ENCODE peak calls at places on chromosomes 3 and 15, in eight cellular contexts. I, Q, Y, N, K, D, S and X are unnamed samples.

GRCh38 chr3:51679777-51680176 is 8.7 kb downstream of the TEX264 start:
- DNase-seq in N (no peak), I (no peak), K (no peak), S (no peak), Y (no peak), D (no peak), Q (no peak), X (no peak)

GRCh38 chr3:9036327-9037112 is 73.2 kb upstream of the RAD18 start:
- DNase-seq in S (peak; percentile 11), K (no peak), Y (peak; percentile 11), N (peak; percentile 45), D (no peak), I (no peak), Q (no peak), X (no peak)

GRCh38 chr3:58143417-58144055 is 67.2 kb downstream of the DNASE1L3 start:
- DNase-seq in Q (no peak), I (no peak), Y (no peak), S (no peak), D (no peak), N (no peak), K (no peak), X (no peak)

GRCh38 chr15:32706704-32707103 is 11.1 kb upstream of the GREM1 start:
- DNase-seq in N (no peak), Y (peak; percentile 85), D (no peak), Q (no peak), I (no peak), K (no peak), S (no peak), X (peak; percentile 53)

GRCh38 chr3:55588120-55588765 is 101.1 kb upstream of the WNT5A start:
- DNase-seq in N (no peak), Q (no peak), S (no peak), Y (no peak), D (no peak), I (no peak), K (no peak), X (no peak)

GRCh38 chr15:60563066-60563465 is 84.1 kb upstream of the ICE2 start:
- DNase-seq in Y (no peak), Q (no peak), D (no peak), S (no peak), N (no peak), K (peak; percentile 13), I (no peak), X (no peak)

GRCh38 chr3:146250449-146251382 is at the start of gene PLSCR4:
- DNase-seq in I (peak; percentile 78), Y (peak; percentile 81), K (peak; percentile 70), D (peak; percentile 47), S (peak; percentile 59), Q (no peak), N (peak; percentile 60), X (peak; percentile 39)

GRCh38 chr3:50617096-50617791 is at the start of gene MAPKAPK3:
- DNase-seq in N (peak; percentile 57), Y (no peak), Q (no peak), S (peak; percentile 48), I (no peak), D (no peak), K (peak; percentile 51), X (no peak)

GRCh38 chr3:51934139-51934850 is 7.4 kb downstream of the RRP9 start:
- DNase-seq in K (no peak), Q (no peak), S (no peak), N (peak; percentile 17), Y (no peak), D (no peak), I (no peak), X (no peak)

GRCh38 chr3:21704796-21705195 is 46.2 kb downstream of the ZNF385D start:
- DNase-seq in K (no peak), I (no peak), Q (no peak), Y (peak; percentile 37), D (no peak), S (no peak), N (no peak), X (no peak)

GRCh38 chr3:110608566-110608965 is 463.1 kb upstream of the NECTIN3 start:
- DNase-seq in Y (peak; percentile 67), D (no peak), N (no peak), Q (no peak), K (no peak), S (no peak), I (no peak), X (no peak)

GRCh38 chr3:143835312-143835711 is 13.0 kb downstream of the SLC9A9 start:
- DNase-seq in Q (no peak), Y (no peak), K (no peak), N (no peak), S (no peak), I (no peak), D (no peak), X (no peak)

GRCh38 chr3:86814918-86815655 is 175.9 kb downstream of the VGLL3 start:
- DNase-seq in K (no peak), D (peak; percentile 36), Q (no peak), N (no peak), I (no peak), S (no peak), Y (peak; percentile 73), X (no peak)

GRCh38 chr3:108462899-108463298 is 47.5 kb downstream of the MYH15 start:
- DNase-seq in Q (no peak), D (no peak), S (no peak), K (no peak), Y (peak; percentile 60), I (no peak), N (no peak), X (no peak)

GRCh38 chr3:79085166-79085565 is 682.6 kb downstream of the ROBO1 start:
- DNase-seq in N (no peak), Q (no peak), D (no peak), Y (peak; percentile 42), I (no peak), K (no peak), S (no peak), X (no peak)

GRCh38 chr3:188125076-188125475 is 28.9 kb upstream of the LPP start:
- DNase-seq in S (no peak), K (no peak), I (no peak), D (no peak), Q (no peak), Y (no peak), N (no peak), X (no peak)

GRCh38 chr15:52759969-52760368 is 30.2 kb downstream of the ONECUT1 start:
- DNase-seq in Y (no peak), I (no peak), N (no peak), S (no peak), D (no peak), K (no peak), Q (no peak), X (no peak)

GRCh38 chr3:16673530-16673929 is 68.3 kb upstream of the DAZL start:
- DNase-seq in N (no peak), K (no peak), D (no peak), Y (no peak), Q (no peak), S (no peak), I (no peak), X (no peak)

GRCh38 chr15:77650285-77650684 is 17.6 kb upstream of the LINGO1 start:
- DNase-seq in D (peak; percentile 84), S (peak; percentile 67), Q (no peak), Y (no peak), N (no peak), I (no peak), K (no peak), X (peak; percentile 42)

DNA sequence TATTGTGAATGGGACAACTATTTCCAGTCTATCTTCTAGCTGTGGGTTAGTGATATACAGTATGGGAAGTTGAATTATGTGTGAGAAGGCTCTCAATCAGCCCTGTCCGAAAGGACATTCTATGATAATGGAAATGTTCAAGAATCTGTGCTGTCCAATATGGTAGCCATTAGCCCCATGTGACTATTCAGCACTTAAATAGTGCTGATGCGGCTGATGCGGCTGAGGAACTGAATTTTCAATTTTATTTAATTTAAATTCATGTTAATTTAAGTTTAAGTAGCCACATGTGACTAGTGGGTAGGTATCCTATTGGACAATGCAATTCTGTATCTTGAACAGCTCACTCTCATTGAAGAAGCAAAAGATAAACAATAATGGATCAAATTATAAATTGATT is 98.5 kb downstream of the MYLK start:
- DNase-seq in S (no peak), I (no peak), D (no peak), Y (no peak), K (no peak), N (no peak), Q (no peak), X (no peak)
- H3K4me1 ChIP-seq in S (peaks cover 4% of the 10 kb centered on the region), I (peaks cover 15% of the 10 kb centered on the region), D (no peaks in the 10 kb centered on the region), Y (peaks cover 32% of the 10 kb centered on the region), K (no peaks in the 10 kb centered on the region), N (no peaks in the 10 kb centered on the region), Q (no peaks in the 10 kb centered on the region), X (peaks cover 58% of the 10 kb centered on the region)

GRCh38 chr3:126753191-126754160 is 49.4 kb downstream of the CHCHD6 start:
- DNase-seq in N (no peak), Q (no peak), Y (peak; percentile 85), D (no peak), I (no peak), K (no peak), S (no peak), X (peak; percentile 76)
- TF ChIP-seq CTCF in N (no peak), Q (no peak), Y (no peak), D (no peak), I (no peak), K (no peak), S (no peak), X (no peak)

GRCh38 chr3:105564546-105565288 is 198.0 kb downstream of the ALCAM start:
- DNase-seq in D (no peak), Q (no peak), Y (no peak), N (no peak), K (no peak), S (no peak), I (peak; percentile 60), X (no peak)
- H3K27me3 ChIP-seq in D (no peaks in the 10 kb centered on the region), Q (no peaks in the 10 kb centered on the region), Y (no peaks in the 10 kb centered on the region), N (no peaks in the 10 kb centered on the region), K (no peaks in the 10 kb centered on the region), S (no peaks in the 10 kb centered on the region), I (no peaks in the 10 kb centered on the region), X (no peaks in the 10 kb centered on the region)

GRCh38 chr15:63156708-63157065 is 590 bp downstream of the RPS27L start:
- DNase-seq in S (peak; percentile 45), D (no peak), Q (no peak), K (no peak), I (peak; percentile 57), N (no peak), Y (peak; percentile 43), X (no peak)

GRCh38 chr15:63156086-63156707 is 1.1 kb downstream of the RPS27L start:
- DNase-seq in Y (peak; percentile 18), D (no peak), S (no peak), K (no peak), I (no peak), N (no peak), Q (no peak), X (no peak)

GRCh38 chr15:63157066-63157890 is at the start of gene RPS27L:
- DNase-seq in D (peak; percentile 95), I (peak; percentile 94), K (peak; percentile 85), N (peak; percentile 92), S (peak; percentile 94), Q (peak; percentile 77), Y (peak; percentile 96), X (peak; percentile 91)

GRCh38 chr15:63157891-63158431 is 684 bp upstream of the RPS27L start:
- DNase-seq in Q (no peak), N (peak; percentile 31), K (peak; percentile 23), Y (peak; percentile 86), D (peak; percentile 54), I (no peak), S (peak; percentile 77), X (peak; percentile 63)

DNA sequence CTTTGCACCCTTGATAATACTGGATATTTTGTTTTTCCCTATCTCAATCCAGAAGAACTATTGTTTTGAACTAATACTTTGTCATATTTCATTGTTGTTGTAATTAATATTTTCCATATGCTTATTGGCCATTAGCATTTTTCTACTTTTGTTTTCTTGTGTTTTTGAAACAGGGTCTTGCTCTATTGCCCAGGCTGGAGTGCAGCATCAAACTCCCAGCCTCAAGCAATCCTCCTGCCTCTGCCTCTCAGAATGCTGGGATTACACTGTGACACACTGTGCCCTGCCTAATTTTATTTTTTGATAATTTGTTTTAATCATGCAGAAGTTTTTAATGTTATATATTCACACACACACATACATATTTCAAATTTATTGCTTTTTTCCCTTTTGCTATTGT is 3.4 kb upstream of the RPS27L start:
- DNase-seq in K (no peak), D (no peak), S (no peak), Y (no peak), I (no peak), Q (no peak), N (no peak), X (no peak)
- H3K4me1 ChIP-seq in K (no peaks in the 10 kb centered on the region), D (no peaks in the 10 kb centered on the region), S (no peaks in the 10 kb centered on the region), Y (peaks cover 3% of the 10 kb centered on the region), I (peaks cover 2% of the 10 kb centered on the region), Q (peaks cover 10% of the 10 kb centered on the region), N (peaks cover 2% of the 10 kb centered on the region), X (peaks cover 8% of the 10 kb centered on the region)